ENCODE peak calls at places on chromosomes 6 and 20, in nine cellular contexts. C is breast epithelium, D is left lung, V is neural progenitor cell, L is heart right ventricle, H is GM23248, N is HAP-1, E is psoas muscle, J is tibial nerve. O is an unnamed sample.

GRCh38 chr6:43089874-43090556 is 13.9 kb downstream of the PTK7 start:
- DNase-seq in C (no peak), D (peak; percentile 60), V (peak; percentile 41), L (no peak), H (peak; percentile 41), N (no peak), E (no peak), J (no peak), O (no peak)

GRCh38 chr6:36758516-36759176 is 61.0 kb downstream of the RAB44 start:
- DNase-seq in C (no peak), D (no peak), V (no peak), L (no peak), H (no peak), N (no peak), E (no peak), J (no peak), O (no peak)

GRCh38 chr20:54062812-54063280 is 7.5 kb downstream of the BCAS1 start:
- DNase-seq in C (no peak), D (no peak), V (peak; percentile 46), L (no peak), H (peak; percentile 75), N (peak; percentile 17), E (no peak), J (no peak), O (no peak)

GRCh38 chr6:45677381-45677992 is 299.8 kb upstream of the SUPT3H start:
- DNase-seq in C (no peak), D (no peak), V (no peak), L (peak; percentile 24), H (no peak), N (no peak), E (no peak), J (peak; percentile 22), O (peak; percentile 37)

GRCh38 chr20:49821850-49822249 is 9.2 kb downstream of the SLC9A8 start:
- DNase-seq in C (peak; percentile 46), D (no peak), V (no peak), L (peak; percentile 24), H (peak; percentile 75), N (no peak), E (no peak), J (no peak), O (no peak)

GRCh38 chr20:13819885-13820645 is 35.2 kb downstream of the NDUFAF5 start:
- DNase-seq in C (peak; percentile 30), D (no peak), V (peak; percentile 59), L (peak; percentile 11), H (peak; percentile 70), N (peak; percentile 32), E (peak; percentile 63), J (no peak), O (peak; percentile 16)

GRCh38 chr6:52598123-52598823 is 21.4 kb upstream of the TRAM2 start:
- DNase-seq in C (peak; percentile 27), D (no peak), V (peak; percentile 87), L (peak; percentile 76), H (peak; percentile 93), N (peak; percentile 90), E (peak; percentile 75), J (peak; percentile 62), O (peak; percentile 20)

GRCh38 chr6:36851149-36851614 is 11.9 kb upstream of the CPNE5 start:
- DNase-seq in C (peak; percentile 50), D (no peak), V (peak; percentile 81), L (peak; percentile 71), H (peak; percentile 76), N (peak; percentile 63), E (no peak), J (peak; percentile 72), O (peak; percentile 63)

GRCh38 chr20:2390971-2391675 is 10.4 kb downstream of the TGM6 start:
- DNase-seq in C (no peak), D (no peak), V (no peak), L (no peak), H (no peak), N (no peak), E (no peak), J (no peak), O (no peak)

GRCh38 chr6:159941286-159942113 is 27.4 kb upstream of the IGF2R start:
- DNase-seq in C (no peak), D (no peak), V (peak; percentile 8), L (no peak), H (peak; percentile 54), N (no peak), E (no peak), J (no peak), O (no peak)

GRCh38 chr6:43702147-43702521 is 14.5 kb upstream of the MRPS18A start:
- DNase-seq in C (no peak), D (no peak), V (no peak), L (no peak), H (no peak), N (no peak), E (no peak), J (no peak), O (no peak)

DNA sequence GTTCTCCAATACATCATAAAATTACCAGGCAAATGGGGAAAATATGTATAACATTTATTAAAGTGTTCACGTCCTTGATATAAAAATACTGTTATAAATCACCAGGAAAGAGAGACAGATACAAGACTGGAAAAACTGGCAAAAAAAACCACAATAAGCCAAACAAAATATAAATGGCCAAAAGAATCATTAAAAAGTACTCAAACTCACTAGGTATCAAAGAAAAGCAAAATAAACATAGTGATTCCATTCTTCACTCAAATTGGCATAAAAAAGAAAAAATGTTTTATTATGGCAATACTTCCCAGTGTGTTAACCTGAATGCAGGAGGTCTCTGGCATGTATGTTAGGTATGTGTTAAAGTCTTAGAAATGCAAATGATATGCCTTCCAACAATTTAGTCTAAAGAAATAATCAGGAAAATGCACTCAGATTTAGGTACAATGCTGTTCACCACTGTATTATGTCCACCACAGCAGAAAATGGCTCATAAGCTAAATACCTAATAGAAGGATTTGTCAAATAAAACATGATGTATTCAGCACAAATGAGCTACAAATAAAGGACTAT is 21.4 kb downstream of the SLC23A2 start:
- DNase-seq in C (no peak), D (no peak), V (no peak), L (no peak), H (no peak), N (peak; percentile 26), E (no peak), J (no peak), O (no peak)
- H3K36me3 ChIP-seq in C (no peaks in the 10 kb centered on the region), D (no peaks in the 10 kb centered on the region), V (no peaks in the 10 kb centered on the region), L (no peaks in the 10 kb centered on the region), H (no peaks in the 10 kb centered on the region), N (no peaks in the 10 kb centered on the region), E (no peaks in the 10 kb centered on the region), J (no peaks in the 10 kb centered on the region), O (no peaks in the 10 kb centered on the region)

GRCh38 chr6:40188931-40189330 is 254.7 kb upstream of the MOCS1 start:
- DNase-seq in C (no peak), D (no peak), V (no peak), L (no peak), H (no peak), N (no peak), E (no peak), J (no peak), O (no peak)

GRCh38 chr6:40183902-40184301 is 249.6 kb upstream of the MOCS1 start:
- DNase-seq in C (no peak), D (no peak), V (peak; percentile 77), L (no peak), H (no peak), N (no peak), E (no peak), J (no peak), O (no peak)

GRCh38 chr6:40181367-40181766 is 247.1 kb upstream of the MOCS1 start:
- DNase-seq in C (no peak), D (no peak), V (no peak), L (no peak), H (no peak), N (no peak), E (no peak), J (no peak), O (no peak)

GRCh38 chr6:40187654-40188053 is 253.4 kb upstream of the MOCS1 start:
- DNase-seq in C (no peak), D (no peak), V (no peak), L (no peak), H (no peak), N (no peak), E (no peak), J (no peak), O (no peak)

GRCh38 chr6:40185486-40185885 is 251.2 kb upstream of the MOCS1 start:
- DNase-seq in C (no peak), D (no peak), V (no peak), L (no peak), H (no peak), N (no peak), E (no peak), J (no peak), O (no peak)
- H3K9me3 ChIP-seq in C (peaks cover 6% of the 10 kb centered on the region), D (peaks cover 30% of the 10 kb centered on the region), V (no peaks in the 10 kb centered on the region), L (no peaks in the 10 kb centered on the region), H (no peaks in the 10 kb centered on the region), N (no peaks in the 10 kb centered on the region), E (no peaks in the 10 kb centered on the region), J (no peaks in the 10 kb centered on the region), O (no peaks in the 10 kb centered on the region)

DNA sequence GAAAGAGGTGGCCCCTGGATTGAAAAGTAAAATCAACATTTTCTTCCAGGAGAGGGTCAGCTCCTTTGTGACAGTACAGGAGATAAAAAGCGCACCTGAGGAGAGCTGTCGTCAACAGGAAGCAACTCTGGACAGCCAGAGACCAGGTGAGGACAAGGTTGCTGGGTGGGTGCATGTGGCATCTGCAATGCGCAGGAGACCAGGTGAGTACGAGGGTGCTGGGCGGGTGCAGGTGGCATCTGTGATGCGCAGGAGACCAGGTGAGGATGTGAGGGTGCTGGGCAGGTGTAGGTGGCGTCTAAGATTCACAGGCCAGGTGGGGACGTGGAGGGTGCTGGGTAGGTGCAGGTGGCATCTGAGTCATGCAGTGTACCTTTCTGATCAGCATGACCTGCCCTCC is 38.4 kb downstream of the WDR27 start:
- DNase-seq in C (no peak), D (no peak), V (no peak), L (no peak), H (no peak), N (no peak), E (no peak), J (no peak), O (no peak)
- H3K36me3 ChIP-seq in C (no peaks in the 10 kb centered on the region), D (peaks cover 61% of the 10 kb centered on the region), V (peaks cover 4% of the 10 kb centered on the region), L (no peaks in the 10 kb centered on the region), H (peaks cover 4% of the 10 kb centered on the region), N (peaks cover 20% of the 10 kb centered on the region), E (peaks cover 3% of the 10 kb centered on the region), J (peaks cover 6% of the 10 kb centered on the region), O (no peaks in the 10 kb centered on the region)

GRCh38 chr6:22250486-22250885 is 46.4 kb downstream of the PRL start:
- DNase-seq in C (no peak), D (no peak), V (peak; percentile 89), L (no peak), H (no peak), N (peak; percentile 80), E (no peak), J (no peak), O (no peak)

GRCh38 chr6:22249646-22250045 is 47.2 kb downstream of the PRL start:
- DNase-seq in C (no peak), D (no peak), V (no peak), L (no peak), H (no peak), N (no peak), E (no peak), J (no peak), O (no peak)

GRCh38 chr6:22248513-22249308 is 48.1 kb downstream of the PRL start:
- DNase-seq in C (no peak), D (no peak), V (no peak), L (peak; percentile 6), H (peak; percentile 38), N (no peak), E (no peak), J (no peak), O (no peak)

GRCh38 chr6:22251331-22251730 is 45.5 kb downstream of the PRL start:
- DNase-seq in C (no peak), D (no peak), V (no peak), L (no peak), H (peak; percentile 65), N (no peak), E (no peak), J (no peak), O (no peak)

GRCh38 chr6:22253955-22254655 is 42.7 kb downstream of the PRL start:
- DNase-seq in C (no peak), D (no peak), V (peak; percentile 84), L (no peak), H (no peak), N (peak; percentile 10), E (no peak), J (no peak), O (no peak)
- H3K9me3 ChIP-seq in C (no peaks in the 10 kb centered on the region), D (no peaks in the 10 kb centered on the region), V (peaks cover 10% of the 10 kb centered on the region), L (no peaks in the 10 kb centered on the region), H (no peaks in the 10 kb centered on the region), N (no peaks in the 10 kb centered on the region), E (no peaks in the 10 kb centered on the region), J (no peaks in the 10 kb centered on the region), O (no peaks in the 10 kb centered on the region)

O was measured in prostate gland.